ENCODE peak calls at places on chromosomes 13 and 19, in nine cellular contexts. Z is tibial artery, N is fibroblast of mammary gland, X is AG04450, F is mucosa of descending colon, T is uterus, B is AG10803, M is brain microvascular endothelial cell, R is astrocyte of the spinal cord. Q is an unnamed sample.

GRCh38 chr19:18895038-18895827 is 725 bp downstream of the CERS1 start:
- DNase-seq in Z (peak), N (peak), X (no peak), F (no peak), T (peak), B (peak), M (no peak), R (peak), Q (peak)

GRCh38 chr13:26658491-26658890 is 101.0 kb downstream of the WASF3 start:
- DNase-seq in Z (no peak), N (no peak), X (no peak), F (no peak), T (no peak), B (no peak), M (no peak), R (no peak), Q (no peak)

GRCh38 chr19:58552655-58553054 is 2.2 kb downstream of the CHMP2A start:
- DNase-seq in Z (no peak), N (no peak), X (no peak), F (no peak), T (no peak), B (no peak), M (no peak), R (no peak), Q (no peak)

GRCh38 chr19:45822716-45823115 is 7.6 kb upstream of the RSPH6A start:
- DNase-seq in Z (no peak), N (no peak), X (no peak), F (no peak), T (no peak), B (no peak), M (no peak), R (no peak), Q (no peak)

GRCh38 chr13:29905845-29906244 is 55.4 kb upstream of the UBL3 start:
- DNase-seq in Z (peak), N (peak), X (no peak), F (no peak), T (no peak), B (peak), M (no peak), R (peak), Q (peak)

GRCh38 chr19:11377756-11378155 is 3.3 kb downstream of the SWSAP1 start:
- DNase-seq in Z (no peak), N (peak), X (no peak), F (no peak), T (no peak), B (peak), M (no peak), R (no peak), Q (no peak)

GRCh38 chr19:2603320-2603719 is 99.2 kb downstream of the GNG7 start:
- DNase-seq in Z (peak), N (peak), X (no peak), F (peak), T (no peak), B (peak), M (peak), R (peak), Q (peak)

GRCh38 chr19:2561895-2562294 is 86.0 kb downstream of the GADD45B start:
- DNase-seq in Z (no peak), N (no peak), X (no peak), F (peak), T (no peak), B (no peak), M (no peak), R (no peak), Q (no peak)

GRCh38 chr13:76879876-76880270 is 6.3 kb downstream of the KCTD12 start:
- DNase-seq in Z (no peak), N (no peak), X (no peak), F (no peak), T (no peak), B (no peak), M (no peak), R (no peak), Q (no peak)

GRCh38 chr13:39684531-39685137 is 29.2 kb downstream of the COG6 start:
- DNase-seq in Z (no peak), N (peak), X (no peak), F (no peak), T (no peak), B (peak), M (no peak), R (peak), Q (peak)

GRCh38 chr19:2540646-2541454 is 64.9 kb downstream of the GADD45B start:
- DNase-seq in Z (peak), N (peak), X (peak), F (peak), T (peak), B (peak), M (peak), R (peak), Q (peak)

GRCh38 chr19:10617409-10618121 is 7.8 kb upstream of the SLC44A2 start:
- DNase-seq in Z (no peak), N (peak), X (peak), F (no peak), T (no peak), B (peak), M (peak), R (peak), Q (peak)

GRCh38 chr13:74889321-74889720 is 592.6 kb downstream of the TBC1D4 start:
- DNase-seq in Z (no peak), N (peak), X (no peak), F (no peak), T (no peak), B (no peak), M (no peak), R (no peak), Q (peak)

GRCh38 chr13:26706381-26706780 is 54.2 kb downstream of the GPR12 start:
- DNase-seq in Z (no peak), N (no peak), X (no peak), F (no peak), T (no peak), B (no peak), M (no peak), R (no peak), Q (no peak)

GRCh38 chr13:38045278-38046048 is 175.9 kb upstream of the TRPC4 start:
- DNase-seq in Z (no peak), N (peak), X (no peak), F (no peak), T (no peak), B (peak), M (peak), R (peak), Q (peak)

GRCh38 chr19:11261902-11262839 is at the start of gene DOCK6:
- DNase-seq in Z (no peak), N (no peak), X (no peak), F (peak), T (no peak), B (no peak), M (no peak), R (no peak), Q (no peak)

GRCh38 chr13:29418026-29418425 is 177.5 kb downstream of the SLC7A1 start:
- DNase-seq in Z (no peak), N (no peak), X (no peak), F (no peak), T (no peak), B (no peak), M (no peak), R (no peak), Q (no peak)

GRCh38 chr13:30708541-30708940 is 26.8 kb upstream of the ALOX5AP start:
- DNase-seq in Z (no peak), N (no peak), X (no peak), F (no peak), T (no peak), B (peak), M (peak), R (peak), Q (peak)

GRCh38 chr13:50370303-50370950 is 355.2 kb downstream of the KCNRG start:
- DNase-seq in Z (no peak), N (no peak), X (no peak), F (no peak), T (no peak), B (no peak), M (no peak), R (no peak), Q (no peak)

GRCh38 chr19:16504271-16504670 is 8.1 kb downstream of the C19orf44 start:
- DNase-seq in Z (no peak), N (no peak), X (no peak), F (no peak), T (no peak), B (no peak), M (no peak), R (no peak), Q (no peak)

GRCh38 chr13:23722726-23723453 is 152.7 kb downstream of the TNFRSF19 start:
- DNase-seq in Z (no peak), N (no peak), X (no peak), F (no peak), T (no peak), B (no peak), M (no peak), R (no peak), Q (no peak)

GRCh38 chr13:102017248-102017647 is 384.6 kb downstream of the FGF14 start:
- DNase-seq in Z (no peak), N (no peak), X (no peak), F (no peak), T (no peak), B (no peak), M (no peak), R (no peak), Q (no peak)

GRCh38 chr13:52851153-52851962 is 2.9 kb upstream of the PCDH8 start:
- DNase-seq in Z (peak), N (no peak), X (no peak), F (peak), T (no peak), B (peak), M (no peak), R (peak), Q (peak)

GRCh38 chr19:5131866-5132561 is 163.1 kb downstream of the KDM4B start:
- DNase-seq in Z (no peak), N (no peak), X (no peak), F (no peak), T (no peak), B (no peak), M (no peak), R (no peak), Q (no peak)

GRCh38 chr19:5775668-5776309 is 8.8 kb downstream of the PRR22 start:
- DNase-seq in Z (no peak), N (peak), X (no peak), F (no peak), T (no peak), B (peak), M (peak), R (no peak), Q (peak)

GRCh38 chr13:48819376-48819775 is 156.3 kb upstream of the FNDC3A start:
- DNase-seq in Z (no peak), N (peak), X (no peak), F (no peak), T (no peak), B (peak), M (no peak), R (no peak), Q (no peak)

GRCh38 chr19:8321760-8322637 is 703 bp downstream of the RPS28 start:
- DNase-seq in Z (peak), N (no peak), X (no peak), F (no peak), T (no peak), B (no peak), M (no peak), R (no peak), Q (no peak)

GRCh38 chr13:109821038-109821545 is 34.7 kb upstream of the IRS2 start:
- DNase-seq in Z (no peak), N (no peak), X (no peak), F (no peak), T (no peak), B (no peak), M (no peak), R (no peak), Q (no peak)

GRCh38 chr19:57887195-57887941 is 1.5 kb downstream of the ZNF814 start:
- DNase-seq in Z (no peak), N (no peak), X (no peak), F (no peak), T (no peak), B (no peak), M (no peak), R (no peak), Q (peak)

GRCh38 chr19:45468803-45469131 is 971 bp downstream of the FOSB start:
- DNase-seq in Z (no peak), N (peak), X (no peak), F (no peak), T (no peak), B (no peak), M (no peak), R (no peak), Q (no peak)

GRCh38 chr13:109789262-109789661 is 2.9 kb upstream of the IRS2 start:
- DNase-seq in Z (no peak), N (no peak), X (no peak), F (no peak), T (no peak), B (no peak), M (no peak), R (no peak), Q (no peak)

GRCh38 chr13:86185636-86186035 is 386.4 kb upstream of the SLITRK6 start:
- DNase-seq in Z (no peak), N (no peak), X (no peak), F (no peak), T (no peak), B (no peak), M (no peak), R (no peak), Q (no peak)

GRCh38 chr19:37654118-37654517 is 1.1 kb downstream of the ZFP30 start:
- DNase-seq in Z (no peak), N (peak), X (no peak), F (no peak), T (no peak), B (peak), M (no peak), R (peak), Q (peak)

GRCh38 chr19:11942843-11943108 is 17.9 kb downstream of the ZNF700 start:
- DNase-seq in Z (no peak), N (no peak), X (no peak), F (no peak), T (no peak), B (no peak), M (no peak), R (peak), Q (no peak)

GRCh38 chr13:99417151-99417820 is 84.0 kb upstream of the TM9SF2 start:
- DNase-seq in Z (no peak), N (no peak), X (no peak), F (no peak), T (no peak), B (no peak), M (no peak), R (no peak), Q (no peak)

GRCh38 chr19:3977242-3978143 is 6.6 kb upstream of the DAPK3 start:
- DNase-seq in Z (no peak), N (no peak), X (no peak), F (no peak), T (peak), B (no peak), M (no peak), R (no peak), Q (no peak)

GRCh38 chr19:15467734-15468214 is 3.4 kb upstream of the RASAL3 start:
- DNase-seq in Z (no peak), N (no peak), X (no peak), F (no peak), T (no peak), B (no peak), M (no peak), R (no peak), Q (no peak)

GRCh38 chr19:15471639-15472101 is 7.3 kb upstream of the RASAL3 start:
- DNase-seq in Z (no peak), N (no peak), X (no peak), F (no peak), T (no peak), B (no peak), M (no peak), R (no peak), Q (no peak)

GRCh38 chr19:15468675-15469512 is 4.5 kb upstream of the RASAL3 start:
- DNase-seq in Z (no peak), N (no peak), X (no peak), F (no peak), T (no peak), B (no peak), M (no peak), R (no peak), Q (no peak)

GRCh38 chr19:15466851-15467733 is 2.7 kb upstream of the RASAL3 start:
- DNase-seq in Z (no peak), N (peak), X (peak), F (no peak), T (no peak), B (peak), M (peak), R (peak), Q (peak)

GRCh38 chr19:15469513-15470297 is 5.4 kb upstream of the RASAL3 start:
- DNase-seq in Z (no peak), N (no peak), X (no peak), F (no peak), T (no peak), B (no peak), M (no peak), R (no peak), Q (no peak)
- H3K4me3 ChIP-seq in Z (no peak), N (no peak), X (peak), F (no peak), T (peak), B (no peak), M (peak), R (no peak), Q (peak)

GRCh38 chr19:29172302-29172701 is 40.6 kb downstream of the UQCRFS1 start:
- DNase-seq in Z (no peak), N (no peak), X (no peak), F (no peak), T (no peak), B (no peak), M (no peak), R (no peak), Q (no peak)
- TF ChIP-seq CTCF in Z (no peak), N (no peak), X (no peak), F (no peak), T (no peak), B (no peak), M (no peak), R (no peak), Q (no peak)

DNA sequence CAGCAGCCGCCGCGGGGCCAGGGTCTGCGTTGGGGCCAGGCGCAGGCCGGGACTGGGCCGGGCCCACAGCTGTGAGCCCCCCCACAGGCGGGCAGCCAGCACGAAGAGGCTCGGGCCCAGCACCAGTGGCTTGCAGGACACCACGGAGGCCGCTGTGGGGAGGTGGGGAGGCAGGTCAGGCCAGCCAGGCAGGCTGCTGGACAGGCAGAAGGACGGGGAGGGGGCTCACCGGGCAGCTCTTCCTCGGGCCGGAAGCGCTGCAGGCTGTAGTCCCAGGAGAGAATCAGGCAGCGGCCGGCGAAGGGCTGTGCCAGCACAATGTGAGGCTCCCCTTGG is 8.3 kb downstream of the LGI4 start:
- DNase-seq in Z (peak), N (no peak), X (no peak), F (no peak), T (no peak), B (no peak), M (no peak), R (no peak), Q (no peak)
- H3K4me3 ChIP-seq in Z (peak), N (no peak), X (no peak), F (no peak), T (no peak), B (no peak), M (no peak), R (no peak), Q (no peak)

GRCh38 chr19:55080121-55080914 is 4.6 kb downstream of the EPS8L1 start:
- DNase-seq in Z (no peak), N (peak), X (peak), F (peak), T (no peak), B (peak), M (peak), R (peak), Q (peak)

GRCh38 chr19:55081773-55082022 is 6.0 kb downstream of the EPS8L1 start:
- DNase-seq in Z (no peak), N (no peak), X (no peak), F (peak), T (no peak), B (no peak), M (no peak), R (no peak), Q (no peak)

GRCh38 chr19:55082023-55082851 is 6.6 kb downstream of the EPS8L1 start:
- DNase-seq in Z (no peak), N (peak), X (no peak), F (peak), T (no peak), B (no peak), M (peak), R (peak), Q (peak)

GRCh38 chr19:55079400-55080038 is 3.9 kb downstream of the EPS8L1 start:
- DNase-seq in Z (no peak), N (no peak), X (no peak), F (no peak), T (no peak), B (no peak), M (no peak), R (no peak), Q (no peak)

DNA sequence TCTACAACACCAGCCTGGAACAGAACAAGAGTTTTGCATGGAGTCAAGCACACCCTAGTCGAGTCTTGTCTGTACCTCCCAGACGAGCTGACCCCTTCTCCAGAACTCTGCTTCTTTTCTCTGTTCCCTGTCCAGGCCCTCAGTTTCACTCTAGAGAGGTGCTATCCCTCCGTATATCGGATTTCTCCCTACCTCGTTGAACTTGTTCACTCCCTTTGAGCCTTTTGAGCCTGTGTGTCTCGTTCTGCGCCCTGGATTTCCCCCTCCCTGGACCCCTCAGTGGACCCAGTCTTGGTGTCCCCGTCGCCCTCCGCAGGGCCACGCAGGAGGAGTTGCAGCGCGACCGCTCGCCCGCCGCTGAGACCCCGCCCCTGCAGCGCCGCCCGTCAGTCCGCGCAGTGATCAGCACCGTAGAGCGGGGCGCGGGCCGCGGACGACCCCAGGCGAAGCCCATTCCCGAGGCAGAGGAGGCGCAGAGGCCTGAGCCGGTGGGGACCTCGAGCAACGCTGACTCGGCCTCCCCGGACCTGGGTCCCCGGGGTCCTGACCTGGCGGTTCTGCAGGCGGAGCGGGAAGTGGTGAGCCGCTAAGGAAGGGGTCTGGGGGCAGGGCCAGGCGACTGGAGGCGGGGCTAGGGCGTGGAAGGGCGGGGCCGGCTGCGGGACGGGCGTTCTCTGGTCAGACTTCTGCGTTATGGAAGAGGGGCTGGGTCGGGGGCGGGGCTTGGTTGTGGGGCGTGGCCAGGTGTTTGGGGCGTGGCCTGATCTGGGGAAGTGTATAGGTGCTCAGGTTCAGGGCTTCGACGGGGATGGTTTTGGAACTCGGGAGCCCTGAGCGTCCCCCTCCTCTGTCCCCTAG is 5.5 kb downstream of the EPS8L1 start:
- DNase-seq in Z (no peak), N (peak), X (no peak), F (peak), T (no peak), B (peak), M (peak), R (peak), Q (peak)
- TF ChIP-seq CTCF in Z (no peak), N (no peak), X (no peak), F (no peak), T (no peak), B (no peak), M (no peak), R (no peak), Q (no peak)

GRCh38 chr13:113148940-113149503 is 9.4 kb upstream of the PROZ start:
- DNase-seq in Z (no peak), N (no peak), X (no peak), F (no peak), T (no peak), B (no peak), M (no peak), R (no peak), Q (no peak)

GRCh38 chr13:113147206-113147605 is 11.2 kb upstream of the PROZ start:
- DNase-seq in Z (no peak), N (no peak), X (no peak), F (no peak), T (no peak), B (no peak), M (no peak), R (no peak), Q (no peak)

GRCh38 chr13:113146750-113147149 is 11.7 kb upstream of the PROZ start:
- DNase-seq in Z (no peak), N (no peak), X (no peak), F (no peak), T (no peak), B (no peak), M (no peak), R (no peak), Q (no peak)

GRCh38 chr13:113149711-113150544 is 8.5 kb upstream of the PROZ start:
- DNase-seq in Z (no peak), N (no peak), X (no peak), F (no peak), T (no peak), B (no peak), M (no peak), R (no peak), Q (no peak)

DNA sequence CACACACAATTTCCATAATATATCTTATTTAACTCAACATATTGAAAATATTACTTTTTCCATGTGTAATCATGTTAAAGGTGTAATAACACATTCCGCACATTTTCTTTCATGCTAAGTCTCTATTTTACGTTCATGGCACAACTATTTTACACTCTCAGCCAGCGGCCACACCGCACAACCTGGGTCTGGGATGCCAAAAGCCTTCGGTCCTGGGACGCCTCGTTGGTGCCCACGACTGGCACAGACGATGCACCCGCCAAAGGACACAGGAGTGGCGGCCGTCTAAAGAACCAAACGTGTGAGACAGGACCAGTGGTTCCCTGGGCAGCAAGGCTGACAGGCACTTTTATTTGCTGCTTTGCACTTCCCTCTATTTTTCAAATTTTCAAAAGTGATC is 10.0 kb upstream of the PROZ start:
- DNase-seq in Z (no peak), N (no peak), X (no peak), F (no peak), T (no peak), B (no peak), M (no peak), R (no peak), Q (no peak)
- H3K4me3 ChIP-seq in Z (no peak), N (no peak), X (no peak), F (no peak), T (no peak), B (no peak), M (no peak), R (no peak), Q (no peak)